ENCODE peak calls at places on chromosomes 2 and 18, in seven cellular contexts. P is colonic mucosa; Z is activated CD8-positive, alpha-beta T cell treated with anti-CD3 and anti-CD28 coated beads for 36 hours; R is CD8-positive, alpha-beta T cell; J is fibroblast of mammary gland; G is GM20000; I is fibroblast of villous mesenchyme. F is an unnamed sample.

GRCh38 chr2:70104231-70105111 is 17.2 kb downstream of the PCBP1 start:
- DNase-seq in P (no peak), Z (peak), R (no peak), J (peak), G (peak), I (peak), F (peak)

GRCh38 chr2:64568836-64569235 is 44.7 kb downstream of the AFTPH start:
- DNase-seq in P (no peak), Z (no peak), R (no peak), J (no peak), G (no peak), I (no peak), F (no peak)

GRCh38 chr2:129888896-129889295 is 90.6 kb upstream of the RAB6C start:
- DNase-seq in P (no peak), Z (no peak), R (no peak), J (peak), G (no peak), I (no peak), F (no peak)

GRCh38 chr2:100106460-100106859 is 35.9 kb downstream of the AFF3 start:
- DNase-seq in P (no peak), Z (no peak), R (no peak), J (no peak), G (no peak), I (peak), F (peak)

GRCh38 chr2:37324536-37324785 is 172 bp downstream of the PRKD3 start:
- DNase-seq in P (no peak), Z (peak), R (peak), J (peak), G (no peak), I (peak), F (peak)

GRCh38 chr2:238104521-238105311 is 4.6 kb downstream of the ESPNL start:
- DNase-seq in P (no peak), Z (peak), R (no peak), J (no peak), G (no peak), I (no peak), F (no peak)

GRCh38 chr2:209441541-209441940 is 17.7 kb downstream of the MAP2 start:
- DNase-seq in P (no peak), Z (no peak), R (no peak), J (no peak), G (no peak), I (no peak), F (peak)

GRCh38 chr2:167353605-167354280 is 465.5 kb downstream of the XIRP2 start:
- DNase-seq in P (no peak), Z (no peak), R (no peak), J (no peak), G (no peak), I (no peak), F (no peak)

GRCh38 chr2:69518836-69519235 is 81.6 kb upstream of the NFU1 start:
- DNase-seq in P (peak), Z (no peak), R (no peak), J (no peak), G (no peak), I (no peak), F (no peak)

GRCh38 chr18:22471546-22472131 is 53.9 kb upstream of the CTAGE1 start:
- DNase-seq in P (no peak), Z (no peak), R (no peak), J (peak), G (no peak), I (peak), F (peak)

GRCh38 chr18:9771261-9771976 is 63.3 kb downstream of the RAB31 start:
- DNase-seq in P (peak), Z (peak), R (no peak), J (peak), G (peak), I (peak), F (peak)

GRCh38 chr2:16870677-16871076 is 205.0 kb upstream of the CYRIA start:
- DNase-seq in P (no peak), Z (no peak), R (no peak), J (no peak), G (no peak), I (no peak), F (no peak)

GRCh38 chr2:238591732-238592131 is 165.0 kb downstream of the ASB1 start:
- DNase-seq in P (no peak), Z (no peak), R (no peak), J (no peak), G (no peak), I (no peak), F (no peak)

GRCh38 chr18:27400001-27400400 is 214.9 kb upstream of the CHST9 start:
- DNase-seq in P (no peak), Z (no peak), R (no peak), J (no peak), G (no peak), I (no peak), F (no peak)
- TF ChIP-seq CTCF in P (no peak), Z (no peak), R (no peak), J (no peak), G (no peak), I (no peak), F (no peak)

GRCh38 chr18:56650944-56651770 is at the start of gene WDR7:
- DNase-seq in P (peak), Z (peak), R (peak), J (peak), G (peak), I (peak), F (peak)
- TF ChIP-seq CTCF in P (no peak), Z (no peak), R (no peak), J (no peak), G (no peak), I (no peak), F (no peak)

DNA sequence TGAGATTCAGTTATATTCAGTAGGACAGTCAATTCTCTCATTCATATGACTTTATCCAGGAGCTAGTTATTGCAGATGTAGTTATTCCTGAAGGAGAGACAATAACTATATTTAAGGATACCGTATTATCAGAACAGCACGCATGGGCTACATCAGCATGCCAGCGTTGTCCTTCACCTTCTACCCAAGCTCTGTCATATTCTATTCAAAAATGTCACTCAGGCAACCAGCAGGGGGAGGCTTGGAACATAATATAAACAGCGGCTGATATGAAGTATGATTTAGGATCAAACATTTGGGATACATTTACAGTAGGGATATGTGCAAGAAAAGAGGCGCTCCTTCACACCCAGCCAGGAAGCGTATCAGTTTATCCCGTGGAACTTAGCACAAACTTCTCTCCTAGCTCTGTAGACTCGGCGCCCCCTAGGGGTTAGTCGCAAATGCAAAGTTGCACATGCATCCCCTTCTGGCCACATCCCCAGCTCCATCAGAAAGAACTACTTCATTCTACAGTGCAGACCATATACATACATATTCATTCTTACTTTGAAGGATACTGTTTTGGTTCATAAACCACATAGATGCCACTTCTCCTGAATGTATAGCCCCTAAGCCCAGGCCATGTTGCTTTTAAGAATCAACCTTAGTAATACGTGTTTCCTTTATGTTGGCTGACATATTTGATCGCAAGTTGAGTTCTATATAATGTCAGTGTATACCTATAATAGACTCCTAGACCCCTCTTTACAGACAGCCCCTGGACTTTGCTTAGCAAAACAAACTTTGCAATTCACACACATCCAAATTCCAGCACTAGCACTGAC is 759.4 kb downstream of the ADCYAP1 start:
- DNase-seq in P (peak), Z (peak), R (no peak), J (peak), G (peak), I (peak), F (no peak)
- TF ChIP-seq CTCF in P (no peak), Z (peak), R (no peak), J (peak), G (peak), I (peak), F (no peak)

GRCh38 chr2:21928292-21928691 is 804.5 kb downstream of the TDRD15 start:
- DNase-seq in P (no peak), Z (no peak), R (no peak), J (no peak), G (no peak), I (no peak), F (no peak)
- TF ChIP-seq CTCF in P (no peak), Z (no peak), R (no peak), J (no peak), G (no peak), I (no peak), F (peak)

GRCh38 chr2:8986327-8986976 is 17.0 kb downstream of the MBOAT2 start:
- DNase-seq in P (no peak), Z (peak), R (no peak), J (no peak), G (no peak), I (no peak), F (no peak)
- TF ChIP-seq CTCF in P (no peak), Z (peak), R (no peak), J (peak), G (no peak), I (peak), F (peak)

DNA sequence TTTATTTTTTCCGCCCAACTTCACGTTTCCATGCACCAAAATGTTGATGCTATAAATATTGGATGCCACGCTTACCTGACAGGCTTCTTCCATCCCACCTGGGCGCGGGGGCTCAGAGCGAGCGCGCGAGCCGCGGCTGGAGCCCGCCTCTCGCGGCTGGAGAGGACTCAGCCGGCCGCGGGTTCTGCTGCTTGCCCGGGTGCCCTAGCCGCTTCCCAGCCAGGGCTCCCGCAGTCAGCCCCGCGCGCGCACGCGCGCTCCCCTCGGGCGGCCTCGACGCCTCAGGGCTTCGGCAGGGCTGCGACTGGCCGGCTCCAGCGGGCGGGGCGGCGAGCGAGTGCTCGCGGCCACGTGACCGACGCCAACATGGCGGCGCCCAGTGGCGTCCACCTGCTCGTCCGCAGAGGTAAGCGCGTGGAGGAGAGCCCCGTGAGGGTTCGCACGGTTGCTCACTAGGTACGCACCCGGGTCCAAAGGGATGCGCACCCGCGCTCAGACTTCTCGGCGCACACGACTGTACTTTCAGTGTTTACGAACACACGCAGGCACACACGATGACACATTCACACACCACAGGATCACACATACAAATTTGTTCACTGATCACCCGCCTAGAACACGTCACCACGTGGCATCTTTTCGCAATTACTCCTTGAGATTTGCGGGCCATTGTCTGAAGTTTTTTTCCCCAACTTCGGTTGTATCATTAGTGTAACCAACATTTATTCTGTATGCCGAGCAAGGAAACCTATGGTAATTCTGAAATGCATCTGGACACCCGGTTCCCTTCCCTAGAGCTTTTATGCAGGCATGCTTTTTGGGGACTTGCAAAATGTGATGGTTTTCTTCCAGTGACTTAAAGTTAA is at the start of gene METAP1D:
- DNase-seq in P (peak), Z (peak), R (peak), J (peak), G (peak), I (peak), F (peak)
- TF ChIP-seq CTCF in P (no peak), Z (no peak), R (no peak), J (no peak), G (no peak), I (no peak), F (no peak)

DNA sequence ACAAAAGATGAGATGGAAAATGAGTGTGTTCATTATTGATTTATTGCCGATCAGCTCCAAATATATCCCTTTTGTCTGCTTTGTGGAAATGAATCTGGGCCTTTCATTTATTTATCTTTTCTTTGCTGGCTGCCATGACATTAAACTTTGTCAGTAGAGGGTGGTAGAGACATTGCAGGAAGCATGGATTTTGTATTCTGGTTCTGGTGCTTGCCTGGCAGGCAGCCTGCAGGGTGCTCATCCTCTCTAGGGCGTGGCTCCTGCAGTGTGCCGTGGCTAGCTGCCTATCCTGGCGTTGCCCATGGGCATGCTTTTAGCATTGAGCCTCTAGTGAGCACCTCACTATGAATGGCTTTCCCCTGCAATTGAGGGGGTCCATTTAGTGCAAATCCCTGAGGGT is 593.1 kb downstream of the RNF144A start:
- DNase-seq in P (no peak), Z (no peak), R (no peak), J (no peak), G (no peak), I (no peak), F (no peak)
- TF ChIP-seq CTCF in P (no peak), Z (no peak), R (no peak), J (no peak), G (no peak), I (no peak), F (no peak)

DNA sequence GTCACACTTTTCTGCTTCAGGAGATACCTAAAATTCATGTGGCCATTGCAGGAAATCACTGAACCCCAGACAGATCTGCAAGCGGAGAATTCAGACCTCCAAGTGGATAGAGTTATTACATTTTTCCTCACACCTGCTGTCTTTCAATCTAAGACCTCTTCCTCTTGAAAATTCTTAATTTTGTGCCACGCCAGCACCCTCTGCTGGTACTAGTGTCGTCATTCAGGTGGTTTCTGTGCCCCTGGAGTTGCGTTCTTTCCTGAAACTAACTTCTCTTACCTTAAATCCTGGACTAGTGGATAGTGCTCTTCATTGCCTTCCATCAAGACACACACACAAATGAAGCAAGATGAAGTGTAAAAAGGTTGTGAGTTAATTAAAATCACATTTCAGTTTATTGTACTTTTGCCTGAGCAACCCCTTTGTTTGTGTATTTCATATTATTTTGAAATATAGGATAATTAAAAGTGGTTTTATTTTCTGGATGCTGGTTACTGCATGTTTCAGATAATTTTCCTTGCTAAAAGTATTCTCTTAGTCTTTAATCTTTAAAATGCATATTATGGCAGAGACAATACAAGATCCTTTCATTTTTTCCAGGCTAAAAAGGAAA is 1.6 kb upstream of the DNER start:
- DNase-seq in P (peak), Z (peak), R (no peak), J (peak), G (peak), I (no peak), F (no peak)
- TF ChIP-seq CTCF in P (peak), Z (peak), R (peak), J (peak), G (peak), I (peak), F (peak)

GRCh38 chr2:50148632-50149031 is 883.3 kb downstream of the NRXN1 start:
- DNase-seq in P (no peak), Z (no peak), R (no peak), J (no peak), G (no peak), I (no peak), F (no peak)

GRCh38 chr2:50143822-50144575 is 887.9 kb downstream of the NRXN1 start:
- DNase-seq in P (no peak), Z (peak), R (no peak), J (peak), G (peak), I (peak), F (peak)
- TF ChIP-seq CTCF in P (peak), Z (no peak), R (no peak), J (peak), G (peak), I (peak), F (peak)